ENCODE peak calls at places on chromosomes 4 and X, in five cellular contexts. Y, R, M, J and E are unnamed samples.

GRCh38 chr4:78568640-78569261 is 17.2 kb downstream of the ANXA3 start:
- DNase-seq in Y (no peak), R (no peak), M (no peak), J (no peak), E (no peak)

GRCh38 chr4:101349346-101350064 is 2.2 kb upstream of the PPP3CA start:
- DNase-seq in Y (peak), R (peak), M (no peak), J (no peak), E (no peak)

GRCh38 chrX:18461431-18461830 is 36.0 kb downstream of the CDKL5 start:
- DNase-seq in Y (no peak), R (no peak), M (no peak), J (no peak), E (no peak)

GRCh38 chr4:8440491-8441311 is at the start of the genes ACOX3 and TRMT44:
- DNase-seq in Y (peak), R (peak), M (peak), J (peak), E (peak)

GRCh38 chrX:147476008-147476407 is 435.7 kb upstream of the FMR1 start:
- DNase-seq in Y (peak), R (no peak), M (no peak), J (no peak), E (peak)

GRCh38 chr4:110953191-110953590 is 330.3 kb upstream of the PITX2 start:
- DNase-seq in Y (no peak), R (no peak), M (no peak), J (no peak), E (no peak)

GRCh38 chrX:100413231-100413630 is 3.2 kb upstream of the PCDH19 start:
- DNase-seq in Y (peak), R (peak), M (peak), J (peak), E (peak)

GRCh38 chr4:74659576-74660411 is 134.5 kb downstream of the BTC start:
- DNase-seq in Y (peak), R (no peak), M (peak), J (peak), E (no peak)

GRCh38 chr4:132445386-132445785 is 703.7 kb upstream of the PCDH10 start:
- DNase-seq in Y (no peak), R (no peak), M (no peak), J (no peak), E (no peak)

GRCh38 chrX:42714981-42715688 is 62.8 kb downstream of the PPP1R2C start:
- DNase-seq in Y (peak), R (no peak), M (peak), J (no peak), E (no peak)

GRCh38 chr4:145808021-145808650 is 128.2 kb downstream of the C4orf51 start:
- DNase-seq in Y (no peak), R (no peak), M (peak), J (peak), E (peak)

GRCh38 chrX:68511255-68511654 is 12.4 kb downstream of the YIPF6 start:
- DNase-seq in Y (peak), R (peak), M (peak), J (peak), E (peak)

GRCh38 chrX:39678914-39679313 is 418.8 kb downstream of the BCOR start:
- DNase-seq in Y (no peak), R (no peak), M (no peak), J (no peak), E (no peak)

GRCh38 chrX:37776283-37776986 is 3.4 kb upstream of the CYBB start:
- DNase-seq in Y (no peak), R (no peak), M (no peak), J (no peak), E (no peak)

GRCh38 chr4:111952708-111953107 is 192.5 kb upstream of the FAM241A start:
- DNase-seq in Y (no peak), R (no peak), M (no peak), J (no peak), E (no peak)

GRCh38 chr4:78951862-78952472 is 12.7 kb upstream of the PAQR3 start:
- DNase-seq in Y (no peak), R (peak), M (peak), J (peak), E (peak)

GRCh38 chr4:73777612-73778011 is 37.2 kb downstream of the CXCL8 start:
- DNase-seq in Y (no peak), R (no peak), M (no peak), J (peak), E (no peak)

GRCh38 chrX:71291381-71291780 is 7.9 kb downstream of the NONO start:
- DNase-seq in Y (no peak), R (no peak), M (no peak), J (peak), E (no peak)

GRCh38 chr4:66000500-66001117 is 330.3 kb upstream of the EPHA5 start:
- DNase-seq in Y (no peak), R (no peak), M (no peak), J (no peak), E (no peak)

GRCh38 chr4:9808077-9808476 is 26.6 kb downstream of the DRD5 start:
- DNase-seq in Y (no peak), R (no peak), M (no peak), J (no peak), E (no peak)

GRCh38 chrX:121987163-121987562 is 939.8 kb downstream of the GLUD2 start:
- DNase-seq in Y (no peak), R (no peak), M (no peak), J (no peak), E (no peak)

GRCh38 chrX:22124098-22124497 is 92.0 kb downstream of the PHEX start:
- DNase-seq in Y (no peak), R (no peak), M (no peak), J (no peak), E (no peak)

GRCh38 chr4:108646706-108647105 is 3.7 kb upstream of the OSTC start:
- DNase-seq in Y (no peak), R (no peak), M (no peak), J (no peak), E (no peak)

GRCh38 chrX:150736478-150736877 is 43.3 kb downstream of the MTMR1 start:
- DNase-seq in Y (no peak), R (no peak), M (no peak), J (no peak), E (no peak)

GRCh38 chr4:16573744-16574143 is 324.7 kb downstream of the LDB2 start:
- DNase-seq in Y (no peak), R (peak), M (no peak), J (peak), E (no peak)

GRCh38 chr4:151458148-151458547 is 49.2 kb downstream of the FHIP1A start:
- DNase-seq in Y (no peak), R (no peak), M (no peak), J (no peak), E (no peak)

GRCh38 chr4:151459380-151459779 is 50.4 kb downstream of the FHIP1A start:
- DNase-seq in Y (no peak), R (no peak), M (no peak), J (no peak), E (no peak)

GRCh38 chr4:151460434-151460833 is 51.5 kb downstream of the FHIP1A start:
- DNase-seq in Y (no peak), R (no peak), M (no peak), J (no peak), E (no peak)

DNA sequence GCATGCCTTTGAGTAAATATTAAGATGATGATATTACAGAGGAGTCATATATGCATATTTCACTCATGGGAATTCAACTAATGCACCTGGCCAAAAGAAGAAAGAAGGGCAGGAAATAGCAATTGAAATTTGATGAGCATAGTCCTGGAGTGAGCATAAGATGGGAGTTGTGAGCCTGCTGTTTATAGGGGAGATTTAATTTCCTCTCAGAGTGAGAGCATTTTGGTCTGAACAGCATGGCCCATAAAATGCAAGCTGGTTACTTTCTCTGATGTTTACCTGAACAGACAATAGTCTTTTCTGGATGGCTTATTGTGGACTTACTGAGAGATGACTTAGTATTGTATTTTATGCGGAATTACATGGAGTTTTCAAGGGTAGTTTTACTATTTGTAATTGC is 53.6 kb downstream of the FHIP1A start:
- DNase-seq in Y (no peak), R (no peak), M (no peak), J (no peak), E (no peak)
- TF ChIP-seq POLR2A in Y (no peak), R (no peak), M (no peak), J (no peak), E (no peak)

DNA sequence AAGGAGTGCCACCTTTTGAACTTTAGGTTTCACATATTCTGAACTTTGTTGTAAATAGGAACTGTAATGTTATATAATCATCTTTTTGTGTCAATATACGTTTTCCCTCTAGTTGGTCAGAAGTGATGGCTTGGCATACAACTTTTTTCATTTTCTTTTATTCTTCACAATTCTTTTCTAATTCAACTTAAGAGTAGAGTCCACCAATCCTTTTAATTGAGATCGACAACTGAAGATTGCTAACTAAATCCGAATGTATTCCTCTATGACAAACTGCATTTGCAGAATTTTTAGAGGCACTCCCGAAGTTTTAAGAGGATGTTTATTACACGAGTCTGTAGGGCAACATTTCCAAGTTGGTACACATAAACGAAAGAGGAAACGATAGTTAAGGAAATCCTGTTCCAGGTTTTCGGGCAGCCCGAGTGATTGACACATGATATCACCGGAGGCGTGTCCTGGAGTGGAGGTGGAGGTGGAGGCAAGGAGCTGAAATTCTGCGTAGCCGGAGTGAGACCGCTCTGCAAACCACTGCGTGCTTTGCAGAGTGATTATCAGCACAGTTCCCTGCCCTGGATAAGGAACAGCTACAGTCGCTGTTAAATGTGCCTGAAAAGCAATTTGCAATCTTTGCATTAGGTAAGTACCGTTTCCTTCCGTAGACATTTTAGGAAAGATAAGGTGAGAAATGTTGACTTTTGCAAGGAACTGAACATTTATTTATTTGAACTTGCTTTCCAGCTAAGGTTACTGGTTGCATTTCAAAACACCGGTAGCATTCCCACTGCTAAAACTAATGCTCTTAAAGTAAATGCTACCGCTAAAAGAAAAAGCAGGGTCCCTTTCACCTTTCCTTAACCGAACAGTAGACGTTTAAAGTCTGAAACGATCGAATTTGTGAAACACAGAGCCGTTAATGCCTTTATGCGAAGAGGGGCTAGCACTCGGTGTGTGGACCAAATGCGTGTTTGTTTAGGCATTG is at the start of gene SPRY1:
- DNase-seq in Y (peak), R (peak), M (peak), J (peak), E (peak)
- TF ChIP-seq POLR2A in Y (peak), R (peak), M (no peak), J (no peak), E (peak)

GRCh38 chr4:140149851-140150635 is 3.9 kb downstream of the MAML3 start:
- DNase-seq in Y (peak), R (peak), M (peak), J (peak), E (peak)
- TF ChIP-seq POLR2A in Y (no peak), R (no peak), M (no peak), J (no peak), E (no peak)

DNA sequence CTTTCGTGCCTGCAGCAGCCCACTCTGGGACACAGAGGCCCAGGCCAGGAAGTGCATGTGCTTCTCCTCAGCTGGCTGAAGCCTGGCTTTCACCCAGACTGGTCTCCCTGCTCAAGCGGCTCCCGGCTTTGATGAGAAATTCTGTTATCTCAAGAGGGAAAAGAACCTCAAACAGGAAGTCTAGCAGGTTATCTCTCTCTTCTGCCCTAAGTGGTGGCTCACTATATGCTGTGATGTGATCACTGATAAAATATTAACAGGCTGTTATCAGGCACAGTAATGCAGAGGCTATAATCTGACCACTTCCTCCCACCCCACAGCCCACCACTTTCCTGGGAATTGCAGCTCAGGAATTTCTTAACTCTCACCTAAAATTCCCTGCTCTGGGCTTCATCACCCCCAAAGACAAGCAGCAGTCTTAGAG is 13.3 kb downstream of the CLDN2 start:
- DNase-seq in Y (no peak), R (no peak), M (peak), J (peak), E (no peak)
- TF ChIP-seq POLR2A in Y (no peak), R (no peak), M (no peak), J (no peak), E (no peak)

GRCh38 chr4:56977321-56978012 is at the start of gene NOA1:
- DNase-seq in Y (peak), R (peak), M (peak), J (peak), E (peak)
- TF ChIP-seq POLR2A in Y (peak), R (peak), M (peak), J (peak), E (peak)

GRCh38 chr4:128635141-128635911 is 174.2 kb upstream of the JADE1 start:
- DNase-seq in Y (peak), R (no peak), M (peak), J (peak), E (no peak)
- TF ChIP-seq POLR2A in Y (no peak), R (no peak), M (no peak), J (no peak), E (no peak)

GRCh38 chrX:154352012-154352401 is 22.4 kb downstream of the FLNA start:
- DNase-seq in Y (peak), R (no peak), M (no peak), J (no peak), E (no peak)
- TF ChIP-seq POLR2A in Y (no peak), R (no peak), M (no peak), J (no peak), E (no peak)

DNA sequence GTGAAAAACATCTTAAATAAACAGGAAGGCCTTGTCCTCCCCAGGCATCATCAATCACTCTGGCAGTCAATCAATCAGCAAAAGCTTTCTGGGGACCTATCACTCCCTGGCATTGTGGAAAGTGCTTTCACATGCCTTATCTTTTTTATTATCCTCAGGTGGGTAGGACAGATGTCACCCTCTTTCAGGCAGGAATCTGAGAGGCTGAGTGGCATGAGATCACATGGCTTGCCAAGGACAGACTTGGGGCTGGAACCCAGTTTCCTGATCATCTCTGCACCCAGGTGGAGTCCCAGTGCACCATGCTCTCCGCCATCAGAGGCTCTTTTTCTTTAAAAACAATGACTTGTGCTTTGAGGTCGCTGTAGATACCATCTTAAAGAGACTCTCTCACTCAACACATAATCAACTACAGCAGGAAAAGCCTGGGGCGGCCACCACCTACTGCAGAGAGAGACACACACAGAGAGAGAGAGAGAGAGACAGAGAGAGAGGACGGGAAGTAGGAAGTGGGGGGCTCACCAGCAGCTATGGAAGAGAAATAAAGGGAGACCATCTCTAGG is 282.7 kb downstream of the PTTG2 start:
- DNase-seq in Y (no peak), R (no peak), M (no peak), J (no peak), E (peak)
- TF ChIP-seq POLR2A in Y (no peak), R (no peak), M (no peak), J (no peak), E (no peak)

DNA sequence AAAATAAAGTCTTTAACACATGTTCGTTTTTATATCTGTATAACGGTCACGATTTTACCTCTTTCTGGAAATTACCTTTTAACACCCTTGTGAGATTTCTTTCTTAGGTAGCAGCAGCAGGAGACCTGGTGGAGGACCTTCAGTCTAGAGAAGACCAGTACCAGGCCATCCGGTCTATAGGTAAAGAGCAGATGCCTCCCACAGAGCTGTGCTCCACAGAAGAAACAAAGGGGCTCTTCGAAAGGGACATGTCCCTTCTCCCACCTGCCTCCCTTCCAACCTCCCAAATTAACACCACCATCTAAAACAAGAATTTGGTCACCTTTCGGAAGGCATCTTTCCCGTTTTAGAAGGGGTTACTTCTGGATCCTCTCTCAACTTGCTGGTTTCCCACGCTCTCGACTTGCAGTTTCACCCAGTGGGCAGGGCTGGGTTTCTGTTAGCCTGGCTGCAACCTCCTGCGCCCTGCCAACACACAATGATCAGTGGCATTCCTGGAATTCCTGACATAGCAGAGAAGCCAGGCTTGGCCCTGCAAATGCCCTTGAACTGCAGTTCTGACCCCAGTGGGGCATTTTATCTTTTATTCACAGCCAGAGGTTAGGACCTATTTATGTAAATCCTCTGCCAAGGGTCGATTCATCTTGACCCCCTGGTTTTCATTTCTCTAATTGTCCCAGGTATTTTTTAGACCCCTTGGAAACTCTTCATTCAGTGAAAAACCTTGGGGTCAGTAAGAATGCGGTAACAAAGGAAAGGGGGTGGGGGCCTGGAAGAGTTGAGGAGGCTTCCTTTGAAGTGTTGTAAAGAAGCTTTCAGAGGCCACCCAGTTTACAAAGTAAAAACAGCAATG is 217.8 kb downstream of the ZNF674 start:
- DNase-seq in Y (peak), R (no peak), M (peak), J (no peak), E (no peak)
- TF ChIP-seq POLR2A in Y (no peak), R (no peak), M (no peak), J (no peak), E (no peak)